ENCODE peak calls at places on chromosome 18, in eight cellular contexts. T is NB4; C is NCI-H187 treated with DMSO at 0.1 percent for 48 hours; Y is CD4-positive, alpha-beta T cell; L is sigmoid colon; W is C1 segment of cervical spinal cord; F is fibroblast of the conjunctiva; E is AG04450. N is an unnamed sample.

GRCh38 chr18:22847392-22847791 is 85.7 kb upstream of the RBBP8 start:
- DNase-seq in T (no peak), C (no peak), Y (no peak), L (no peak), W (no peak), F (no peak), E (no peak), N (no peak)

GRCh38 chr18:75226301-75226955 is 15.8 kb downstream of the TSHZ1 start:
- DNase-seq in T (no peak), C (no peak), Y (no peak), L (no peak), W (no peak), F (no peak), E (no peak), N (no peak)

GRCh38 chr18:323253-323622 is 55.4 kb upstream of the THOC1 start:
- DNase-seq in T (peak), C (no peak), Y (no peak), L (no peak), W (no peak), F (no peak), E (no peak), N (no peak)

GRCh38 chr18:5317186-5317585 is 21.7 kb upstream of the ZBTB14 start:
- DNase-seq in T (peak), C (no peak), Y (no peak), L (no peak), W (no peak), F (no peak), E (no peak), N (no peak)

GRCh38 chr18:37422116-37422515 is 143.5 kb downstream of the CELF4 start:
- DNase-seq in T (no peak), C (no peak), Y (no peak), L (no peak), W (no peak), F (no peak), E (no peak), N (no peak)

GRCh38 chr18:13159579-13159978 is 59.0 kb upstream of the LDLRAD4 start:
- DNase-seq in T (peak), C (peak), Y (no peak), L (no peak), W (no peak), F (peak), E (peak), N (no peak)

GRCh38 chr18:22558945-22559385 is 141.2 kb upstream of the CTAGE1 start:
- DNase-seq in T (no peak), C (no peak), Y (no peak), L (peak), W (no peak), F (no peak), E (no peak), N (peak)

GRCh38 chr18:51516478-51517038 is 319.1 kb upstream of the MEX3C start:
- DNase-seq in T (no peak), C (no peak), Y (no peak), L (no peak), W (no peak), F (no peak), E (no peak), N (no peak)

GRCh38 chr18:73691118-73691517 is 456.5 kb downstream of the FBXO15 start:
- DNase-seq in T (no peak), C (no peak), Y (no peak), L (no peak), W (no peak), F (peak), E (peak), N (no peak)

GRCh38 chr18:33751613-33752221 is 173.7 kb downstream of the ASXL3 start:
- DNase-seq in T (peak), C (no peak), Y (no peak), L (no peak), W (no peak), F (no peak), E (no peak), N (no peak)

GRCh38 chr18:5510109-5510846 is 33.5 kb downstream of the EPB41L3 start:
- DNase-seq in T (no peak), C (no peak), Y (no peak), L (no peak), W (no peak), F (no peak), E (no peak), N (no peak)

GRCh38 chr18:50970006-50970405 is 2.2 kb downstream of the ELAC1 start:
- DNase-seq in T (no peak), C (no peak), Y (no peak), L (no peak), W (no peak), F (no peak), E (no peak), N (no peak)

GRCh38 chr18:76430636-76431035 is 64.4 kb downstream of the ZNF516 start:
- DNase-seq in T (no peak), C (no peak), Y (no peak), L (no peak), W (no peak), F (peak), E (no peak), N (no peak)

GRCh38 chr18:50276452-50276851 is 4.9 kb downstream of the MBD1 start:
- DNase-seq in T (no peak), C (no peak), Y (no peak), L (no peak), W (no peak), F (no peak), E (no peak), N (no peak)

N was measured in sciatic nerve.